ENCODE peak calls at places on chromosomes 5 and 9, in four cellular contexts. One of them, this sample, is unnamed.

GRCh38 chr9:92877531-92878430 is at the start of gene ZNF484:
- DNase-seq in HCT116: peak; percentile 99
- DNase-seq in SK-N-SH: peak; percentile 87
- DNase-seq in HepG2: peak; percentile 96
- DNase-seq in this sample: peak; percentile 94

GRCh38 chr5:102809033-102809432 is 53.9 kb downstream of the PAM start:
- DNase-seq in HCT116: no peak
- DNase-seq in SK-N-SH: no peak
- DNase-seq in HepG2: no peak
- DNase-seq in this sample: no peak

GRCh38 chr5:58635416-58635815 is 52.5 kb downstream of the RAB3C start:
- DNase-seq in SK-N-SH: no peak
- DNase-seq in HepG2: no peak
- DNase-seq in HCT116: no peak
- DNase-seq in this sample: no peak

GRCh38 chr5:176180339-176180738 is 57.9 kb upstream of the SIMC1 start:
- DNase-seq in HCT116: no peak
- DNase-seq in SK-N-SH: no peak
- DNase-seq in HepG2: no peak
- DNase-seq in this sample: no peak

GRCh38 chr5:102670224-102670836 is 84.8 kb upstream of the PAM start:
- DNase-seq in HepG2: peak; percentile 22
- DNase-seq in SK-N-SH: peak; percentile 76
- DNase-seq in HCT116: peak; percentile 47
- DNase-seq in this sample: peak; percentile 70

GRCh38 chr9:9792144-9792857 is 820.5 kb downstream of the PTPRD start:
- DNase-seq in HepG2: no peak
- DNase-seq in SK-N-SH: no peak
- DNase-seq in HCT116: no peak
- DNase-seq in this sample: no peak

GRCh38 chr9:14452539-14452938 is 138.6 kb upstream of the NFIB start:
- DNase-seq in HCT116: no peak
- DNase-seq in SK-N-SH: peak; percentile 46
- DNase-seq in HepG2: no peak
- DNase-seq in this sample: no peak

GRCh38 chr9:72132052-72132451 is 17.2 kb upstream of the GDA start:
- DNase-seq in SK-N-SH: no peak
- DNase-seq in HepG2: no peak
- DNase-seq in HCT116: no peak
- DNase-seq in this sample: no peak

GRCh38 chr5:95791751-95792150 is 30.8 kb downstream of the GLRX start:
- DNase-seq in HCT116: no peak
- DNase-seq in HepG2: no peak
- DNase-seq in SK-N-SH: no peak
- DNase-seq in this sample: no peak

GRCh38 chr9:71936066-71936465 is 24.6 kb downstream of the C9orf85 start:
- DNase-seq in HepG2: no peak
- DNase-seq in HCT116: no peak
- DNase-seq in SK-N-SH: no peak
- DNase-seq in this sample: no peak

GRCh38 chr5:86864022-86864421 is 246.3 kb downstream of the COX7C start:
- DNase-seq in SK-N-SH: peak; percentile 1
- DNase-seq in HCT116: no peak
- DNase-seq in HepG2: no peak
- DNase-seq in this sample: no peak

GRCh38 chr5:157862183-157862851 is 3.4 kb upstream of the CLINT1 start:
- DNase-seq in HCT116: no peak
- DNase-seq in SK-N-SH: no peak
- DNase-seq in HepG2: no peak
- DNase-seq in this sample: no peak

GRCh38 chr5:80269991-80270438 is 14.2 kb upstream of the SERINC5 start:
- DNase-seq in HCT116: no peak
- DNase-seq in HepG2: no peak
- DNase-seq in SK-N-SH: no peak
- DNase-seq in this sample: no peak

GRCh38 chr5:151581841-151582583 is 9.1 kb downstream of the FAT2 start:
- DNase-seq in HCT116: no peak
- DNase-seq in SK-N-SH: no peak
- DNase-seq in HepG2: no peak
- DNase-seq in this sample: no peak

GRCh38 chr5:43000198-43000840 is 39.8 kb downstream of the ANXA2R start:
- DNase-seq in HCT116: no peak
- DNase-seq in SK-N-SH: no peak
- DNase-seq in HepG2: no peak
- DNase-seq in this sample: no peak

GRCh38 chr5:149228610-149229297 is 42.9 kb upstream of the AFAP1L1 start:
- DNase-seq in HCT116: peak; percentile 89
- DNase-seq in HepG2: peak; percentile 79
- DNase-seq in SK-N-SH: peak; percentile 34
- DNase-seq in this sample: peak; percentile 31

GRCh38 chr9:116633444-116633843 is 53.7 kb upstream of the TRIM32 start:
- DNase-seq in HepG2: no peak
- DNase-seq in SK-N-SH: no peak
- DNase-seq in HCT116: no peak
- DNase-seq in this sample: no peak

GRCh38 chr9:98826716-98827115 is 19.2 kb downstream of the GALNT12 start:
- DNase-seq in HepG2: no peak
- DNase-seq in SK-N-SH: no peak
- DNase-seq in HCT116: no peak
- DNase-seq in this sample: no peak

GRCh38 chr9:136672431-136673087 is 9.8 kb downstream of the EGFL7 start:
- DNase-seq in HepG2: no peak
- DNase-seq in HCT116: no peak
- DNase-seq in SK-N-SH: no peak
- DNase-seq in this sample: no peak

DNA sequence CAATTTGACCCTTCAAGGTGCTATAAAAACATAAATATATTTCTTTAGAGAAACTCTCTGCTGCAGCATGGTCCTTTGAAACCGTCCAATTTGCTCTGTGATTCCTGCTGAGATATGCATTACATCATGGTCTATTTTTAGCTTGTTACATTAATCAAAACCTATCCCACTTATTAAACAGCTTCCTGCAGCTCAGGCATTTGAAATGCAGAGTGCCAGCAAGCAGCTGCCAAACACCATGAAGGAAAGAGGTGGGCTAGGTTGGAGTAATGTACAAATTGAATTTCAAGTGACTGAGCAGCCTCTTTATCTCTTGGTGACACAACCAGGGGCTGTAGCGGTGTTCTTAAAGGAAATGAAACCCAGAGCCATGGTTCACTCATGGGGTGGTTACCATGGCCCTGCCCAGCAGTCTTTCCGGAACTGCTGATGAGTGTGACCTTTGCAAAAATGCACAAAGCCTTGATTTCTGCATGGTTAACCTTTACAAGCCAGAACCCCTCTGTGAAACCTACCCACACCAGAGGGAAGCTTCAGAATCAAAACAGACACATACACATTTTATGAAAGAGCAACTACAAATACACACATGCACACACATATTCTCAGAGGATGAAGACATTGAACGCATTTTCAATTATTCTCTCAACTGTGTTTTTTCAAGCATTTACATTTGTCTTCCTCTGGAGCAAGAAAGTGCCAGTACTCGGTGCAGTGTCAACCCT is 155.8 kb upstream of the ZNF608 start:
- DNase-seq in HCT116: no peak
- DNase-seq in HepG2: no peak
- DNase-seq in SK-N-SH: no peak
- DNase-seq in this sample: no peak
- TF ChIP-seq ELF1 in HCT116: no peak
- TF ChIP-seq ELF1 in HepG2: no peak
- TF ChIP-seq ELF1 in SK-N-SH: no peak
- TF ChIP-seq ELF1 in this sample: no peak

GRCh38 chr9:7172445-7173115 is 414.8 kb downstream of the KDM4C start:
- DNase-seq in HCT116: no peak
- DNase-seq in HepG2: no peak
- DNase-seq in SK-N-SH: peak; percentile 35
- DNase-seq in this sample: no peak
- TF ChIP-seq ELF1 in HCT116: no peak
- TF ChIP-seq ELF1 in HepG2: no peak
- TF ChIP-seq ELF1 in SK-N-SH: no peak
- TF ChIP-seq ELF1 in this sample: no peak

GRCh38 chr9:95772320-95773060 is 103.0 kb upstream of the ERCC6L2 start:
- DNase-seq in HepG2: peak; percentile 49
- DNase-seq in SK-N-SH: no peak
- DNase-seq in HCT116: no peak
- DNase-seq in this sample: no peak

GRCh38 chr9:95769909-95770433 is 105.5 kb upstream of the ERCC6L2 start:
- DNase-seq in SK-N-SH: no peak
- DNase-seq in HCT116: no peak
- DNase-seq in HepG2: no peak
- DNase-seq in this sample: no peak

GRCh38 chr9:95770653-95771131 is 104.8 kb upstream of the ERCC6L2 start:
- DNase-seq in HepG2: no peak
- DNase-seq in HCT116: no peak
- DNase-seq in SK-N-SH: peak; percentile 31
- DNase-seq in this sample: no peak

GRCh38 chr9:95773061-95773433 is 102.4 kb upstream of the ERCC6L2 start:
- DNase-seq in SK-N-SH: no peak
- DNase-seq in HCT116: no peak
- DNase-seq in HepG2: no peak
- DNase-seq in this sample: no peak

GRCh38 chr9:95771556-95772280 is 103.8 kb upstream of the ERCC6L2 start:
- DNase-seq in HepG2: peak; percentile 82
- DNase-seq in SK-N-SH: no peak
- DNase-seq in HCT116: no peak
- DNase-seq in this sample: no peak
- TF ChIP-seq ELF1 in HepG2: no peak
- TF ChIP-seq ELF1 in SK-N-SH: no peak
- TF ChIP-seq ELF1 in HCT116: no peak
- TF ChIP-seq ELF1 in this sample: no peak

GRCh38 chr9:90801507-90802289 is at the start of gene SYK:
- DNase-seq in HCT116: no peak
- DNase-seq in SK-N-SH: peak; percentile 66
- DNase-seq in HepG2: no peak
- DNase-seq in this sample: peak; percentile 50
- TF ChIP-seq ELF1 in HCT116: no peak
- TF ChIP-seq ELF1 in SK-N-SH: no peak
- TF ChIP-seq ELF1 in HepG2: no peak
- TF ChIP-seq ELF1 in this sample: peak; percentile 61

GRCh38 chr5:138303365-138303764 is 28.2 kb downstream of the CDC25C start:
- DNase-seq in HepG2: no peak
- DNase-seq in HCT116: no peak
- DNase-seq in SK-N-SH: no peak
- DNase-seq in this sample: peak; percentile 16

GRCh38 chr5:138305797-138306196 is 25.8 kb downstream of the CDC25C start:
- DNase-seq in SK-N-SH: no peak
- DNase-seq in HCT116: no peak
- DNase-seq in HepG2: peak; percentile 11
- DNase-seq in this sample: peak; percentile 27
- TF ChIP-seq ELF1 in SK-N-SH: no peak
- TF ChIP-seq ELF1 in HCT116: no peak
- TF ChIP-seq ELF1 in HepG2: no peak
- TF ChIP-seq ELF1 in this sample: no peak